ENCODE peak calls at places on chromosomes 2 and 18, in nine cellular contexts. O is psoas muscle, B is tibial nerve, E is sigmoid colon, H is stomach, Z is A549, K is right atrium auricular region, C is mucosa of descending colon, P is hepatocyte. Q is an unnamed sample.

GRCh38 chr2:176018708-176019107 is 16.6 kb upstream of the LNPK start:
- DNase-seq in Z (no peak), C (no peak), K (no peak), O (no peak), B (no peak), P (no peak), H (no peak), E (no peak), Q (no peak)

GRCh38 chr2:68993660-68994059 is 19.2 kb downstream of the GKN1 start:
- DNase-seq in E (no peak), B (no peak), H (no peak), K (no peak), O (no peak), P (no peak), Z (no peak), C (no peak), Q (no peak)

GRCh38 chr2:9790702-9791225 is 52.5 kb upstream of the TAF1B start:
- DNase-seq in Z (no peak), H (no peak), E (no peak), P (no peak), C (no peak), O (no peak), B (no peak), K (no peak), Q (no peak)

GRCh38 chr2:69272803-69273471 is 114.1 kb downstream of the GFPT1 start:
- DNase-seq in K (no peak), Z (no peak), E (no peak), B (no peak), H (no peak), P (peak; percentile 20), C (peak; percentile 22), O (no peak), Q (no peak)

GRCh38 chr2:119523959-119524694 is at the start of gene SCTR:
- DNase-seq in H (peak; percentile 36), P (peak; percentile 43), B (no peak), K (no peak), O (no peak), Z (no peak), C (no peak), E (no peak), Q (no peak)

GRCh38 chr18:23131693-23132319 is 3.5 kb upstream of the CABLES1 start:
- DNase-seq in E (peak; percentile 78), C (peak; percentile 91), B (peak; percentile 96), P (peak; percentile 81), O (no peak), Z (peak; percentile 56), K (peak; percentile 76), H (peak; percentile 55), Q (no peak)

GRCh38 chr18:59432796-59433195 is 73.7 kb upstream of the LMAN1 start:
- DNase-seq in O (no peak), E (no peak), H (no peak), P (no peak), B (no peak), Z (no peak), C (no peak), K (no peak), Q (no peak)

GRCh38 chr18:79961527-79962291 is 2.7 kb upstream of the HSBP1L1 start:
- DNase-seq in E (no peak), C (peak; percentile 60), H (no peak), P (no peak), K (no peak), Z (no peak), O (no peak), B (no peak), Q (no peak)

GRCh38 chr2:75311993-75312392 is 112.7 kb upstream of the TACR1 start:
- DNase-seq in C (peak; percentile 8), E (no peak), H (no peak), Z (no peak), K (no peak), P (no peak), B (no peak), O (no peak), Q (peak; percentile 1)

GRCh38 chr18:66646622-66647021 is 42.7 kb upstream of the CDH19 start:
- DNase-seq in Z (no peak), O (no peak), H (no peak), K (no peak), P (no peak), B (no peak), C (no peak), E (no peak), Q (no peak)

GRCh38 chr2:171447675-171448074 is 13.6 kb downstream of the DCAF17 start:
- DNase-seq in C (no peak), E (no peak), B (no peak), O (no peak), H (no peak), Z (no peak), K (no peak), P (no peak), Q (no peak)

GRCh38 chr18:54555996-54556395 is 35.0 kb upstream of the DYNAP start:
- DNase-seq in O (no peak), H (no peak), P (no peak), C (no peak), E (no peak), K (no peak), Z (no peak), B (no peak), Q (no peak)

GRCh38 chr2:42929985-42930581 is 137.7 kb upstream of the HAAO start:
- DNase-seq in E (no peak), B (no peak), O (no peak), K (no peak), H (no peak), C (no peak), P (no peak), Z (no peak), Q (no peak)

GRCh38 chr2:42931818-42932195 is 139.4 kb upstream of the HAAO start:
- DNase-seq in H (no peak), P (no peak), Z (no peak), E (no peak), B (no peak), C (no peak), K (no peak), O (no peak), Q (no peak)

GRCh38 chr2:42932271-42933151 is 140.1 kb upstream of the HAAO start:
- DNase-seq in O (no peak), P (no peak), B (no peak), Z (no peak), C (no peak), H (no peak), E (no peak), K (no peak), Q (no peak)

GRCh38 chr2:42929577-42929984 is 137.2 kb upstream of the HAAO start:
- DNase-seq in C (no peak), Z (no peak), O (no peak), K (no peak), B (no peak), E (no peak), H (no peak), P (no peak), Q (no peak)

DNA sequence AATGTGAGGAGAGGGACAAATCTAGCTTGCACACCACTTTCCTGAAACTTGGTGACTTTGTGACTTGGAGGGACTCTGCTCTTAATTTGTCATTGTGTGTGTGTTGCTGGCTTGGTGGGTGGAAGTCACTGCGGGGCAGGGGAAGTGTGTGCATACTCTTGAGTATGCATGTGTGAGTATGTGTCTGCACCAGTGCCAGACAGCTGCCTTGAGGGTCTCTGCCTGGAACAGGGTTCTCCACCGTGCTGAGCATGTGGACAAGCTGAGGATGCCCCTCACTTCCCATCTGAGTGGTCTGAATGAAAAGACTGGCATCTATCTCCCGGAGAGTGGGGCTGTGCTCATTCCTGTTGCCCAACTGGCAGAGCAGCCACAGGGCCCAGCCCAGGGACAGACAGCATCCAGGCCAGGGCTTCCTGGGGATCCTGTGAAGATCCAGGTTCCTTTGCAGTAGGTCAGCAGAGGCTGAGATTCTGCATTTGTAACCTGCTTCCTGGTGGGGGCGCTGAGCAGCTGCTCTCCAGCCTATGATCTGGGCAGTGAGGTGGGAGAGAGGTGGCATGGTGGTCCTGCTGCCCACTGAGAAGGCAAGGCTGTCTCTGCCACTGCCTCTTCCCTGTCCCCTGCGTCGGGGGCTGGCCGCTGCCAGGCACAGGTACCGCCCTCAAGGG is 138.9 kb upstream of the HAAO start:
- DNase-seq in O (no peak), K (no peak), P (no peak), Z (no peak), H (no peak), E (no peak), C (no peak), B (no peak), Q (no peak)
- TF ChIP-seq CTCF in O (no peak), K (no peak), P (peak; percentile 36), Z (peak; percentile 20), H (no peak), E (no peak), C (no peak), B (no peak), Q (peak; percentile 11)

DNA sequence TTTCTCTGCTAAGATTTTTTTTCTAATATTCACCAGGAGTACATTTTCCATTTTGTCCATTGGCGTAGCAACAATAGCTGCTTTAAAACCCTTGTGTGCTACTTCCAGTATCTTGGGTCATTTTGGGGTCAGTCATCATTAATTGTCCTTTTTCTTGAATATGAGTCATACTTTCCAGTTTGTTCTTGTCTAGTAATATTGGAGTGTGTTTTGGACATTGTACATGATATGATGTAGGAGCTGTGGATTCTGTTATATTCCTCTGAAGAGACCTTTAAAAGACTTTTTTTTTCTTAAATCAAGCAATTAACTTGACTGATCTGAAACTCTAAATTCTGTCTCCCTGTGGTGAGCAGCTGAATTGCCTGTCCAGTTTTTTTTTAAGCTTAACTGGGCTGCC is 40.8 kb downstream of the AGPS start:
- DNase-seq in Z (no peak), C (no peak), B (no peak), H (no peak), P (no peak), K (no peak), O (no peak), E (no peak), Q (no peak)
- H3K9me3 ChIP-seq in Z (peaks cover 28% of the 10 kb centered on the region), C (peaks cover 35% of the 10 kb centered on the region), B (no peaks in the 10 kb centered on the region), H (peaks cover 6% of the 10 kb centered on the region), P (peaks cover 14% of the 10 kb centered on the region), K (peaks cover 39% of the 10 kb centered on the region), O (peaks cover 16% of the 10 kb centered on the region), E (no peaks in the 10 kb centered on the region), Q (peaks cover 27% of the 10 kb centered on the region)

GRCh38 chr2:28419003-28419704 is 26.5 kb downstream of the FOSL2 start:
- DNase-seq in E (no peak), P (no peak), B (no peak), Z (no peak), C (no peak), H (no peak), K (no peak), O (no peak), Q (no peak)
- TF ChIP-seq CTCF in E (no peak), P (peak; percentile 21), B (no peak), Z (peak; percentile 27), C (no peak), H (no peak), K (no peak), O (no peak), Q (no peak)

DNA sequence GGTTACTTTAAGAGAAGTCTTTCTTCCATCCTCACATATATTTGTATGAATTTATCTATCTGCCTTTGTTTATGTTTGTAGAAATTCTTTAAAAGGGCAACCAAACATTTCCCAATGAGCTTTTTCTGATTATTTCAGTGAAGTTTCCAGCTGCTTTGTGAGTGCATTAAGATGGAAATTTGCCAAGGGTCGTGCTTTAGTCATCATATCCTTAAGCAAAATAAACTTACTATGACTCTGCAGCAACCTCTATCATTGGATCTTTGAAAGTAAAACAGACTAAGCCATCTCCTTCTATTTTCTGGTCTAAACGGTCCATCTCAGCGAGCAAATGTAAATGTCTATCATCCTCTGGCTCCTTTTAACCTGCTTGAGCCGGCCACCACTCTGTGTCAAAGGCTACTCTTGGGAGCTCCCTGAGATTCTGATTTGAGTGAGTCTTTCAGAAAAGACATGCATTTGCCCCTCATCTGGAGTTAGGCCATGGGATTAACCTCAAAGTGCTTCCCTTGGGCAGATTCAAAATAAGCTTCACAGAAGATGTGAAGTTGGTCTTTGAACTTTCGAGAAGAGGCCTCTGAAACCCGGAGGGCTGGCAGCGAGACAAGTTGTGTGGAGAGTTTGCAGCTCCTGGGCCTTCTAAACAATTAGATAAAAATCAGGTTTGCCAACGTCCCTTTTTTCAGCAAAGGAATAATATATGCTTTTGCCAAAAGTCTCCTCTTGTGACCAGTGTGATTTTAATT is 489.5 kb downstream of the SOX11 start:
- DNase-seq in K (no peak), E (no peak), Z (no peak), O (no peak), P (peak; percentile 54), C (no peak), B (no peak), H (no peak), Q (no peak)
- H3K9me3 ChIP-seq in K (no peaks in the 10 kb centered on the region), E (no peaks in the 10 kb centered on the region), Z (no peaks in the 10 kb centered on the region), O (no peaks in the 10 kb centered on the region), P (no peaks in the 10 kb centered on the region), C (no peaks in the 10 kb centered on the region), B (no peaks in the 10 kb centered on the region), H (no peaks in the 10 kb centered on the region), Q (no peaks in the 10 kb centered on the region)